ENCODE peak calls at places on chromosomes 11 and 22, in eight cellular contexts. V, A, P, K, D, H, Y and I are unnamed samples.

GRCh38 chr11:15843309-15843857 is 513.0 kb downstream of the SOX6 start:
- DNase-seq in P (no peak), H (no peak), A (no peak), D (peak; percentile 11), V (no peak), Y (no peak), K (no peak), I (no peak)

GRCh38 chr22:46061431-46062231 is 84.7 kb upstream of the WNT7B start:
- DNase-seq in A (no peak), V (no peak), H (no peak), P (peak; percentile 76), Y (no peak), D (no peak), K (no peak), I (no peak)

GRCh38 chr22:30636226-30637077 is 871 bp downstream of the SLC35E4 start:
- DNase-seq in P (peak; percentile 80), K (no peak), V (no peak), Y (peak; percentile 27), H (peak; percentile 18), A (no peak), D (no peak), I (peak; percentile 7)

GRCh38 chr11:16001899-16002426 is 354.4 kb downstream of the SOX6 start:
- DNase-seq in Y (no peak), V (peak; percentile 87), K (no peak), D (peak; percentile 95), H (no peak), P (no peak), A (peak; percentile 73), I (peak; percentile 92)

GRCh38 chr11:133956650-133957633 is at the start of gene IGSF9B:
- DNase-seq in Y (peak; percentile 88), P (peak; percentile 94), D (peak; percentile 45), K (peak; percentile 46), H (peak; percentile 67), A (peak; percentile 58), V (no peak), I (peak; percentile 48)

GRCh38 chr22:23233746-23234408 is 53.6 kb downstream of the BCR start:
- DNase-seq in A (peak; percentile 46), V (peak; percentile 55), Y (no peak), H (no peak), K (peak; percentile 63), D (peak; percentile 92), P (peak; percentile 75), I (peak; percentile 70)

GRCh38 chr22:33467718-33468117 is 409.5 kb upstream of the SYN3 start:
- DNase-seq in A (peak; percentile 26), V (no peak), D (no peak), Y (no peak), K (no peak), H (no peak), P (no peak), I (peak; percentile 42)

GRCh38 chr11:95339554-95339953 is 108.6 kb upstream of the SESN3 start:
- DNase-seq in P (no peak), D (no peak), H (no peak), K (no peak), A (no peak), V (no peak), Y (no peak), I (peak; percentile 39)

GRCh38 chr11:30586251-30587144 is at the start of gene MPPED2:
- DNase-seq in K (peak; percentile 12), A (peak; percentile 10), D (no peak), P (peak; percentile 75), V (no peak), H (no peak), Y (peak; percentile 61), I (peak; percentile 2)

GRCh38 chr11:131674051-131674755 is 303.8 kb downstream of the NTM start:
- DNase-seq in P (no peak), V (peak; percentile 48), D (peak; percentile 86), A (peak; percentile 91), Y (peak; percentile 75), H (peak; percentile 51), K (peak; percentile 79), I (peak; percentile 78)

GRCh38 chr22:30265851-30266444 is 703 bp downstream of the OSM start:
- DNase-seq in H (no peak), P (peak; percentile 89), Y (peak; percentile 59), K (peak; percentile 74), V (no peak), A (no peak), D (no peak), I (no peak)

GRCh38 chr22:29330753-29331152 is 15.3 kb upstream of the RASL10A start:
- DNase-seq in H (no peak), P (peak; percentile 89), D (peak; percentile 77), A (peak; percentile 84), K (no peak), V (no peak), Y (peak; percentile 42), I (peak; percentile 48)

GRCh38 chr11:130847517-130847916 is 68.8 kb downstream of the SNX19 start:
- DNase-seq in K (no peak), P (no peak), V (peak; percentile 86), A (peak; percentile 77), Y (no peak), H (no peak), D (peak; percentile 87), I (peak; percentile 79)

GRCh38 chr22:46195487-46196165 is 45.3 kb downstream of the PPARA start:
- DNase-seq in A (no peak), K (no peak), V (no peak), H (no peak), Y (no peak), D (peak; percentile 48), P (no peak), I (no peak)

GRCh38 chr11:119343726-119344125 is 2.8 kb downstream of the MFRP start:
- DNase-seq in H (no peak), V (no peak), D (no peak), A (no peak), Y (no peak), P (peak; percentile 46), K (no peak), I (no peak)

GRCh38 chr11:11171285-11171684 is 181.8 kb downstream of the CSNK2A3 start:
- DNase-seq in K (no peak), H (no peak), Y (no peak), P (no peak), A (no peak), V (no peak), D (peak; percentile 4), I (no peak)

GRCh38 chr11:34566736-34567135 is 53.1 kb upstream of the ELF5 start:
- DNase-seq in H (no peak), D (no peak), V (no peak), K (no peak), P (no peak), Y (no peak), A (no peak), I (no peak)

GRCh38 chr11:848380-848931 is 5.8 kb downstream of the TSPAN4 start:
- DNase-seq in A (peak; percentile 48), D (no peak), P (no peak), V (no peak), Y (peak; percentile 63), H (no peak), K (peak; percentile 67), I (peak; percentile 37)

GRCh38 chr11:104098555-104098954 is 62.1 kb downstream of the DDI1 start:
- DNase-seq in V (no peak), P (no peak), K (no peak), D (peak; percentile 26), Y (no peak), A (peak; percentile 43), H (no peak), I (no peak)

GRCh38 chr11:64219755-64220154 is 6.2 kb downstream of the TRPT1 start:
- DNase-seq in P (no peak), K (no peak), Y (no peak), V (no peak), H (no peak), D (no peak), A (no peak), I (no peak)

GRCh38 chr11:64222651-64223000 is 3.4 kb downstream of the TRPT1 start:
- DNase-seq in A (no peak), Y (peak; percentile 3), D (no peak), H (no peak), P (no peak), K (no peak), V (no peak), I (no peak)

GRCh38 chr11:64219354-64219684 is 6.7 kb downstream of the TRPT1 start:
- DNase-seq in H (no peak), Y (no peak), P (no peak), A (no peak), K (no peak), D (no peak), V (no peak), I (no peak)

GRCh38 chr11:64220271-64220670 is 5.7 kb downstream of the TRPT1 start:
- DNase-seq in Y (no peak), A (no peak), K (no peak), V (no peak), D (no peak), H (no peak), P (peak; percentile 72), I (no peak)

GRCh38 chr11:64220798-64221197 is 5.2 kb downstream of the TRPT1 start:
- DNase-seq in V (no peak), A (no peak), Y (no peak), K (no peak), D (no peak), H (no peak), P (no peak), I (no peak)
- H3K4me3 ChIP-seq in V (no peak overlapping the region), A (no peak overlapping the region), Y (no peak overlapping the region), K (no peak overlapping the region), D (no peak overlapping the region), H (no peak overlapping the region), P (no peak overlapping the region), I (no peak overlapping the region)

DNA sequence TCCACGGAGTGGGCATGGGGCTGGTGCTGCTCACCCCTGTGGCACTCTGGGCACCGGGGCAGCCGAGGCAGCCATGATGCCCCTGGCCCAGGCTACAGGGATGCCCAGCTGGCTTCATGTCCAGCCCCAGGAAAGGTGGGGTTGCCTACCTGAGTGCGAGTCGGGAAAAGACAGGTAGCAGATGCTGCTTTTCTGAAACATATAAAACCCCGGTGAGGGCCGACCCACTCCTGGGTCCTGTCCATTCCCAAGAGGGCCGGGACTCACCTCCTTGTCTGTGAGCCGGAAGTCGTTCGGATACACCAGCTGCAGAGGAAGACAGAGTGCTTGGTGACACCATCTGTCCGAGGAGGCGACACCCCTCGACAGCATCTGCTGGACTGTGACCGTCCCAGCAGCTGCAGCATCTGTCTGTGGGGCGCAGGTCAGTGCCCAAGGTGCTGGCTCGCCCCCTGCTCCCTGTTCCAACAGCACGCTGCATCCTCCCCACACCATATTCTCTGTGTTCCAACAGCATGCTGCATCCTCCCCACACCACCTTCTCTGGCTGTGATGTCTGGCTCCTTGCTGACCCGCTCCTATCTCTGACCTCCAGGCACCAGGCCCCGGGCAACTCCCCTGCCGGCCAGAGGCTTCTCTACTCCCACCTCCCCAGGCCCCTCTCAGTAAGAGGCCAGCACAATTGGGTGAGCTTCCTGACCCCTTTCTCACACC is 8.0 kb downstream of the DENND6B start:
- DNase-seq in H (no peak), V (no peak), P (peak; percentile 62), A (no peak), D (no peak), Y (no peak), K (peak; percentile 72), I (no peak)
- TF ChIP-seq CTCF in H (no peak), V (no peak), P (no peak), A (no peak), D (no peak), Y (no peak), K (no peak), I (no peak)

GRCh38 chr22:40645579-40646197 is 9.2 kb upstream of the MRTFA start:
- DNase-seq in P (no peak), V (no peak), A (no peak), K (no peak), Y (no peak), D (no peak), H (no peak), I (no peak)
- H3K4me3 ChIP-seq in P (no peak overlapping the region), V (no peak overlapping the region), A (no peak overlapping the region), K (no peak overlapping the region), Y (no peak overlapping the region), D (no peak overlapping the region), H (no peak overlapping the region), I (no peak overlapping the region)

GRCh38 chr11:36306888-36307287 is 10.8 kb downstream of the PRR5L start:
- DNase-seq in Y (no peak), P (no peak), V (no peak), K (no peak), D (no peak), H (no peak), A (peak; percentile 81), I (peak; percentile 69)
- TF ChIP-seq CTCF in Y (peak; percentile 23), P (no peak), V (peak; percentile 66), K (peak; percentile 36), D (no peak), H (no peak), A (peak; percentile 75), I (peak; percentile 61)